ENCODE peak calls at places on chromosomes 16 and 17, in seven cellular contexts. N is fibroblast of gingiva; U is neuronal stem cell; A is BJ; V is EL; X is A549; G is central memory CD4-positive, alpha-beta T cell. J is an unnamed sample.

GRCh38 chr17:82653651-82654528 is 5.6 kb upstream of the WDR45B start:
- DNase-seq in G (no peak), X (no peak), A (no peak), U (no peak), V (no peak), N (no peak), J (no peak)

GRCh38 chr17:56756536-56756935 is 77.2 kb downstream of the C17orf67 start:
- DNase-seq in N (peak), U (no peak), X (peak), G (no peak), V (peak), A (peak), J (no peak)

GRCh38 chr17:72092710-72093322 is 28.0 kb upstream of the SOX9 start:
- DNase-seq in X (no peak), G (no peak), A (no peak), N (no peak), U (no peak), V (no peak), J (peak)

GRCh38 chr17:58046230-58047094 is 36.8 kb upstream of the DYNLL2 start:
- DNase-seq in U (no peak), A (no peak), G (no peak), V (no peak), N (no peak), X (no peak), J (peak)

GRCh38 chr16:58127634-58128033 is 1.5 kb downstream of the CFAP20 start:
- DNase-seq in N (no peak), V (no peak), U (no peak), X (no peak), G (no peak), A (no peak), J (no peak)

GRCh38 chr17:58756246-58757161 is 850 bp downstream of the PPM1E start:
- DNase-seq in U (peak), V (peak), X (no peak), A (no peak), N (no peak), G (no peak), J (no peak)

GRCh38 chr16:10180771-10181163 is 1.5 kb downstream of the GRIN2A start:
- DNase-seq in A (no peak), G (no peak), N (no peak), U (peak), X (peak), V (peak), J (no peak)

GRCh38 chr16:10992797-10993196 is 48.4 kb downstream of the CLEC16A start:
- DNase-seq in V (peak), X (peak), G (no peak), A (no peak), U (no peak), N (peak), J (no peak)

GRCh38 chr16:79801550-79802090 is 201.1 kb upstream of the MAF start:
- DNase-seq in U (no peak), G (no peak), A (no peak), V (no peak), X (no peak), N (no peak), J (no peak)

GRCh38 chr16:68332411-68333121 is 21.7 kb downstream of the PRMT7 start:
- DNase-seq in N (no peak), U (no peak), X (no peak), A (no peak), G (no peak), V (peak), J (peak)